ENCODE peak calls at places on chromosomes 13 and 19, in four cellular contexts. M is CD8-positive, alpha-beta T cell; I is tibial nerve; F is lower lobe of right lung. L is an unnamed sample. For H3K4me1, the result is how much of the 10 kb centered on the place peaks cover.

GRCh38 chr19:4709440-4710280 is 14.0 kb downstream of the DPP9 start:
- DNase-seq in M (no peak), F (no peak), I (no peak), L (no peak)

GRCh38 chr19:49491804-49492572 is 4.2 kb upstream of the RPS11 start:
- DNase-seq in M (no peak), I (no peak), F (no peak), L (no peak)

GRCh38 chr19:8831832-8832131 is 322 bp downstream of the ZNF558 start:
- DNase-seq in M (no peak), F (no peak), I (no peak), L (no peak)

GRCh38 chr13:31521466-31521865 is 217.9 kb upstream of the RXFP2 start:
- DNase-seq in M (no peak), F (no peak), I (no peak), L (no peak)

GRCh38 chr19:7386769-7387168 is 38.0 kb downstream of the ARHGEF18 start:
- DNase-seq in M (no peak), F (peak), I (no peak), L (no peak)

GRCh38 chr19:14952767-14953166 is 11.5 kb downstream of the OR7C2 start:
- DNase-seq in I (no peak), F (no peak), M (no peak), L (no peak)

GRCh38 chr13:73572824-73573223 is 514.0 kb downstream of the KLF5 start:
- DNase-seq in F (no peak), M (no peak), I (no peak), L (no peak)

GRCh38 chr19:33348301-33349010 is 25.1 kb upstream of the CEBPG start:
- DNase-seq in I (no peak), M (no peak), F (no peak), L (no peak)

GRCh38 chr13:19818223-19818842 is 35.6 kb upstream of the PSPC1 start:
- DNase-seq in I (no peak), F (peak), M (no peak), L (peak)

GRCh38 chr13:26561636-26562537 is 4.4 kb downstream of the WASF3 start:
- DNase-seq in I (no peak), F (no peak), M (no peak), L (no peak)

GRCh38 chr13:92259523-92259922 is 861.1 kb downstream of the GPC5 start:
- DNase-seq in F (no peak), M (no peak), I (no peak), L (no peak)

GRCh38 chr19:33796164-33797100 is at the start of gene KCTD15:
- DNase-seq in F (peak), M (no peak), I (no peak), L (no peak)

GRCh38 chr19:49436381-49437017 is 4.8 kb downstream of the SLC17A7 start:
- DNase-seq in I (no peak), M (peak), F (no peak), L (no peak)

GRCh38 chr13:107331359-107331758 is 763.4 kb upstream of the ARGLU1 start:
- DNase-seq in I (no peak), F (no peak), M (no peak), L (no peak)

GRCh38 chr19:12800873-12801465 is 631 bp downstream of the PRDX2 start:
- DNase-seq in F (no peak), M (peak), I (no peak), L (no peak)

GRCh38 chr13:47277774-47278173 is 380.9 kb upstream of the HTR2A start:
- DNase-seq in M (no peak), I (no peak), F (no peak), L (no peak)

GRCh38 chr13:62356977-62357376 is 941.3 kb upstream of the PCDH20 start:
- DNase-seq in F (no peak), M (no peak), I (no peak), L (no peak)

GRCh38 chr19:12974301-12975220 is 5.2 kb downstream of the DAND5 start:
- DNase-seq in F (no peak), M (no peak), I (no peak), L (no peak)

GRCh38 chr19:6674868-6675305 is 4.9 kb upstream of the TNFSF14 start:
- DNase-seq in I (peak), M (peak), F (peak), L (peak)

GRCh38 chr19:6276447-6276846 is 3.3 kb downstream of the MLLT1 start:
- DNase-seq in F (no peak), I (peak), M (no peak), L (peak)

GRCh38 chr13:104757712-104758111 is 1691.5 kb upstream of the SLC10A2 start:
- DNase-seq in M (no peak), I (no peak), F (no peak), L (no peak)

GRCh38 chr19:29537181-29537580 is 11.4 kb downstream of the VSTM2B start:
- DNase-seq in M (no peak), F (no peak), I (no peak), L (peak)

GRCh38 chr19:14475251-14476073 is at the start of gene PTGER1:
- DNase-seq in M (no peak), F (no peak), I (no peak), L (no peak)

GRCh38 chr19:37251308-37252229 is 33.6 kb downstream of the ZNF383 start:
- DNase-seq in M (peak), I (peak), F (peak), L (peak)

GRCh38 chr19:51887522-51888498 is at the start of gene ZNF577:
- DNase-seq in M (peak), I (peak), F (peak), L (peak)

GRCh38 chr19:20273951-20274578 is 107.1 kb downstream of the ZNF486 start:
- DNase-seq in F (no peak), M (no peak), I (no peak), L (no peak)

GRCh38 chr19:7638802-7639465 is 2.0 kb downstream of the STXBP2 start:
- DNase-seq in M (no peak), I (no peak), F (no peak), L (no peak)

GRCh38 chr19:30691767-30692516 is 319.8 kb downstream of the ZNF536 start:
- DNase-seq in F (no peak), M (no peak), I (peak), L (no peak)

GRCh38 chr13:73914119-73914518 is 220.1 kb downstream of the KLF12 start:
- DNase-seq in I (no peak), F (no peak), M (no peak), L (no peak)

GRCh38 chr13:109113427-109113826 is 484.0 kb downstream of the MYO16 start:
- DNase-seq in F (no peak), I (no peak), M (no peak), L (no peak)

GRCh38 chr13:74134777-74135305 is 637 bp upstream of the KLF12 start:
- DNase-seq in M (peak), I (no peak), F (peak), L (peak)

GRCh38 chr19:43738780-43739211 is 16.0 kb downstream of the SMG9 start:
- DNase-seq in I (no peak), F (peak), M (no peak), L (no peak)

GRCh38 chr13:114058051-114058867 is 74.2 kb downstream of the RASA3 start:
- DNase-seq in F (no peak), I (no peak), M (peak), L (no peak)

GRCh38 chr13:114061746-114062145 is 70.7 kb downstream of the RASA3 start:
- DNase-seq in I (no peak), F (no peak), M (no peak), L (no peak)

GRCh38 chr13:114061047-114061446 is 71.4 kb downstream of the RASA3 start:
- DNase-seq in F (no peak), M (no peak), I (no peak), L (no peak)

GRCh38 chr13:114059428-114059827 is 73.0 kb downstream of the RASA3 start:
- DNase-seq in M (no peak), I (no peak), F (no peak), L (no peak)

DNA sequence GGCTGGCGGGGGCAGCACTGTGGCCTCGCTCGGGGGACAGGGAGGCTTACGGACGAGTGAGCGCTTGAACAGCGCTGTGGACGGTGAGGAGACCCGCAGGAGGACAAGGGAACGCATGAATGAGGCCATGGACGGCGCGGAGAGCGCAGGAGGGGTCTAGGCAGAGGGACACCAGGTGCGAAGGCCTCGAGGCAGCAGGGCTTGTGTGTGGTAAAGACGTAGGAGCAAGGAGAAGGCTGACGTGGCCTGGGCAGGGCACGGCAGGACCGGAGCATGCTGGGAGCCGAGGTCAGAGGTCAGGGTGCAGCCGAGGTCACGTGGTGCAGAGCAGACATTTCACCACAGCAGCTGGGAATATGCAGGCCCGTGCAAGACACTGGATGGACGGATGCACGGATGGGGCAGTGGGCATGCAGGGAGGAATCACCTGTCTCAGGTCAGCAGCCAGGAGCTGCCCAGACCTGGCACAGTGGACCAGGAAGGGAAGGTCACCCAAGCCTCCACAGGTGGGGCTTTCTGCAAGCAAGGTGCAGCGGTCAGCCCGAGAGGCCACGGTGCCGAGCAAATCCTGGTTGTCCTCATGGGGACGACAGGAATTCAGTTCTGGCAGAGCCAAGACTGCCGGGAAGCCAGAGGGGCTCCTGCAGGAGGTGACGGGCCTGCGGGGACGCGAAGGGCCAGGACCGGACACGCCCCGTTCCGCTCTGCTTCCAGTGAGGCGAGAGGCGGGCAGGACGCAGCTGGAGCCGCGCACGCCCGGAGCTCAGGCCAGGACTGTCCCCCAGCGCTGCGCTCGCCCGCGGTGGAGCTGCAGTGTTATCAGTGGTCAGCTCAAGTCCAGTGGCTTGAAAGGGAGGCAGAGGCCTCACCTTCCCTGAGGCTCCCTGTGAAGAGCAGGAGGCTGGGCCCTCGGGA is 72.2 kb downstream of the RASA3 start:
- DNase-seq in I (peak), F (no peak), M (peak), L (no peak)
- H3K4me1 ChIP-seq in I (half or more), F (half or more), M (half or more), L (under half)

GRCh38 chr19:3575949-3576673 is 3.4 kb downstream of the HMG20B start:
- DNase-seq in M (no peak), I (no peak), F (no peak), L (no peak)

GRCh38 chr19:3577741-3578344 is 5.1 kb downstream of the HMG20B start:
- DNase-seq in I (no peak), F (no peak), M (no peak), L (no peak)

GRCh38 chr19:3576696-3577443 is 4.1 kb downstream of the HMG20B start:
- DNase-seq in I (no peak), M (no peak), F (no peak), L (peak)

GRCh38 chr19:3578390-3578789 is 5.6 kb downstream of the HMG20B start:
- DNase-seq in M (no peak), F (no peak), I (no peak), L (no peak)

DNA sequence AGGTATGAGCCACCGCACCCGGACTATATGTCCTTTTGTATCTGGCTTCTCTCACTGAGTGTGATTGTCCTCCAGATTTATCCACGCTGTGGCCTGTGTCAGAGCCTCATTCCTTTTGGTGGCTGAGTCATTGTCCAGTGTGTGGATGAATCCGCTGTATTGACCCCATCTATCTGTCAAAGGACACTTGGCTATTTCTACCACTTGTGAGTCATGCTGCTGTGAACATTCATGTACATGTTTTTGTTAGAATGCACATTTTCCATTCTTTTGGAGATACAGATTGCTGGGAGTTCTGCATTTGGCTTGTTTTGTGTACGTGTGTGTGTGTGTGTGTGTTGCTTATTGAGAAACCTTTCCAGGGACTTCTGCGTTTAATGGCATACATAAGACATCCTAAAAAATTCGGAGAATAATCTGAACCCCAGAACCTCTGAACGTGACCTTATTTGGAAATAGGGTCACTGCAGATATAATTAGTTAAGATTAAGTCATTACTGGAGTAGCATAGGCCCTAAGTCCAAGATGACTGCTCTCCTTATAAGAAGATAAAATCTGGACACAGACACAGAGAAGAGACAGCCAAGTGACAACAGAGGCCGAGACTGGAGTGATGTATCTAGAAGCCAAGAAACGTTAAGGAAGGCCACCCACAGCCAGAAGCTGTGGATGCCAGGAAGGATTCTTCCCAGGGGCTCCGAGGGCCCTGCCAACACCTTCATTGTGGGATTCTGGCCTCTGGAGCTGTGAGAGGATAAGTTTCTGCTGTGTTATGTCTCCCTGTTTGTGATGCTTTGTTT is 4.9 kb upstream of the GIPC3 start:
- DNase-seq in I (no peak), F (no peak), M (no peak), L (peak)
- H3K27ac ChIP-seq in I (no peak), F (no peak), M (no peak), L (peak)

GRCh38 chr19:2054763-2055162 is 3.7 kb upstream of the MKNK2 start:
- DNase-seq in M (no peak), F (no peak), I (no peak), L (no peak)
- H3K4me1 ChIP-seq in M (half or more), F (half or more), I (half or more), L (under half)

DNA sequence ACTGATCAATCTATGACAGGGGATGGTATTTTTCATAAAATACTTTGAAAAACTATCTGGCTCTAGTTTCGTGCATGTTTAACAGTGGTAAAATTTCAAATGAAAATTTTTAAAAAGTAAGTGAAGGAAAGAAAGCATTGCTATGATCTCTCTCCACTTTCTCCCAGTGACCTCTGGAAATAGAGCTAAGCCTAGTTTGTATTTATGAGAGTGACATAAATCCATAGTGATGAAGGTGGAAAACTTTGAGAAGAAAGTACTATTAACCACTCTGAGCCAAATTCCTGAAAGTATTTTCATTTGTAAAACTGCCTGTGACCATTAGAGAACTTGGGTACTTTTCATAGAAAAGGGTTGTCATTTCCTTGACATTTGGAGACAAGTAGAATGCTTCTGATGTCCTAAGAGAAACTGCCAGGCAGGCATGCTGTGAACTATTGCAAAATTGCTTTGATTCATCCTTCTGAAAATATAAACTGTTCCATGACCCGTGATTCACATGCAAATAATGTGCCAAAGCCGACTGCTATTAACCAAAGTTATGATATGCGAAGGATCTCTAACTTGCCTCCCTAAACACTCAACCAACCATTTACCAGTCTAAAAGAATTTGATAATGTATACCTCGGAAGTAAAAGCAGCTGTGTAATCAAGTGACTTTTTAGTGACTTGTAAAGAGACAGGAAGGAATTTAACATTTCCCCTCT is 133.2 kb downstream of the VWA8 start:
- DNase-seq in M (no peak), I (peak), F (no peak), L (peak)
- H3K27ac ChIP-seq in M (no peak), I (no peak), F (no peak), L (peak)

GRCh38 chr13:43364210-43365041 is 341.0 kb downstream of the DNAJC15 start:
- DNase-seq in F (no peak), I (no peak), M (no peak), L (no peak)

GRCh38 chr13:43365042-43365344 is 341.6 kb downstream of the DNAJC15 start:
- DNase-seq in F (no peak), M (no peak), I (no peak), L (no peak)

GRCh38 chr13:43373400-43373799 is 350.0 kb downstream of the DNAJC15 start:
- DNase-seq in F (no peak), I (no peak), M (no peak), L (no peak)

GRCh38 chr13:43368003-43368402 is 344.6 kb downstream of the DNAJC15 start:
- DNase-seq in I (no peak), F (no peak), M (no peak), L (no peak)

DNA sequence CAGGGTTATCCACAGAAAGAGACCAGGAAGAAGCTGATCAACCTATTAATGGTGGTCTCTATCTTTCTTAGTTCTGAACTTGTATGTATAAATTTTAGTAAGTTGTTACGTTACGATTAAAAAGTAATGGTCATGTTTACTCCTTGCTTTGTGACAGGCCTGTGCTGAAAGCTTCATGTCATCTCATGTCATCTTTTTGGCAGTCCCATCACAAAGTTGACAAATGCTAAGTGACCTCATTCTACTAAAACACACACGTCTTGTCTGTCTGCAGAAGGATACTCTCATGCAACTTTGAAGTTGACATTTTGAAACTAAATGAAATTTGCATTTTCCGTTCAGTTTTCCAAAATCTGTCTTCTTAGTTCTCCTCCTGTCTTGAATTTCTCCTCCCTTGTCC is 345.9 kb downstream of the DNAJC15 start:
- DNase-seq in F (no peak), M (no peak), I (no peak), L (no peak)
- H3K4me1 ChIP-seq in F (under half), M (under half), I (under half), L (under half)

GRCh38 chr13:39407138-39407537 is 195.9 kb downstream of the LHFPL6 start:
- DNase-seq in I (no peak), F (no peak), M (no peak), L (no peak)

GRCh38 chr13:39411501-39411900 is 191.5 kb downstream of the LHFPL6 start:
- DNase-seq in I (no peak), M (no peak), F (no peak), L (no peak)

GRCh38 chr13:39408512-39408911 is 194.5 kb downstream of the LHFPL6 start:
- DNase-seq in F (no peak), M (no peak), I (no peak), L (no peak)

GRCh38 chr13:39407786-39408185 is 195.2 kb downstream of the LHFPL6 start:
- DNase-seq in M (no peak), F (no peak), I (no peak), L (no peak)

GRCh38 chr13:39410089-39410901 is 192.7 kb downstream of the LHFPL6 start:
- DNase-seq in M (no peak), F (no peak), I (no peak), L (no peak)
- H3K27ac ChIP-seq in M (no peak), F (no peak), I (peak), L (peak)

DNA sequence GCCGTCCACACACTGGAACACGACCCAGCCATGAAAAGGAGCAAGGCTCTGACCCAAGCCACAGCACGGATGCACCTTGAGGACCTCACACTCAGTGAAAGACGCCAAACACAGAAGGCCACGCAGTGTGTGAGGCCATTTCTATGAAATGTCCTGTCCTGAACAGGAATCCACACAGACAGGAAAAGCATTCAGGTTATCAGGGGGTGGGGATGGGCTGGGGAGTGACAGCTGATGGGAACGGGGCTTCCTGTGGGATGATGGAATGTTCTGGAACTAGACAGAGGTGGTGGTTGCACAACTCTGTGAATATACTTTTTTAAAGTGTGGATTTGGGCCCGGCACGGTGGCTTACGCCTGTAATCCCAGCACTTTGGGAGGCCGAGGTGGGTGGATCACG is 30.6 kb downstream of the GPX4 start:
- DNase-seq in I (no peak), F (no peak), M (no peak), L (no peak)
- H3K4me1 ChIP-seq in I (half or more), F (half or more), M (under half), L (half or more)

GRCh38 chr13:77316430-77316829 is 10.5 kb downstream of the MYCBP2 start:
- DNase-seq in M (no peak), I (no peak), F (no peak), L (no peak)
- H3K27ac ChIP-seq in M (no peak), I (no peak), F (no peak), L (peak)

L was measured in tibial artery.